ENCODE peak calls at places on chromosomes 5 and 9, in five cellular contexts. G, M, D, X and I are unnamed samples.

GRCh38 chr5:135012951-135013391 is 21.1 kb downstream of the PITX1 start:
- DNase-seq in G (no peak), M (no peak), D (no peak), X (no peak), I (no peak)

GRCh38 chr9:98575379-98576346 is 133.1 kb downstream of the GABBR2 start:
- DNase-seq in G (no peak), M (no peak), D (peak; percentile 86), X (no peak), I (peak; percentile 67)

GRCh38 chr5:26388946-26389345 is 649.4 kb downstream of the CDH9 start:
- DNase-seq in G (no peak), M (no peak), D (no peak), X (no peak), I (no peak)

GRCh38 chr5:42884326-42884725 is 72.6 kb upstream of the SELENOP start:
- DNase-seq in G (no peak), M (no peak), D (no peak), X (no peak), I (no peak)

GRCh38 chr9:133777111-133777791 is 39.1 kb upstream of the SARDH start:
- DNase-seq in G (no peak), M (no peak), D (no peak), X (peak; percentile 13), I (no peak)

GRCh38 chr5:87076931-87077330 is 190.8 kb upstream of the RASA1 start:
- DNase-seq in G (no peak), M (no peak), D (no peak), X (no peak), I (no peak)

GRCh38 chr9:94144394-94144793 is 60.1 kb downstream of the PTPDC1 start:
- DNase-seq in G (no peak), M (no peak), D (no peak), X (no peak), I (no peak)

GRCh38 chr9:2469681-2470141 is 151.9 kb upstream of the VLDLR start:
- DNase-seq in G (no peak), M (peak; percentile 28), D (peak; percentile 7), X (peak; percentile 46), I (no peak)

GRCh38 chr9:96217756-96218693 is 84.0 kb downstream of the HSD17B3 start:
- DNase-seq in G (peak; percentile 20), M (peak; percentile 48), D (no peak), X (peak; percentile 77), I (peak; percentile 99)

GRCh38 chr9:133130721-133131244 is 9.7 kb upstream of the RALGDS start:
- DNase-seq in G (no peak), M (no peak), D (no peak), X (no peak), I (no peak)

GRCh38 chr9:132546148-132547051 is 36.0 kb upstream of the BARHL1 start:
- DNase-seq in G (no peak), M (no peak), D (no peak), X (no peak), I (no peak)

GRCh38 chr9:123597073-123597472 is 241.1 kb downstream of the CRB2 start:
- DNase-seq in G (no peak), M (no peak), D (no peak), X (no peak), I (no peak)

GRCh38 chr9:33230756-33231691 is 8.9 kb upstream of the SPINK4 start:
- DNase-seq in G (no peak), M (no peak), D (no peak), X (no peak), I (no peak)

GRCh38 chr5:15601274-15601673 is 101.3 kb downstream of the FBXL7 start:
- DNase-seq in G (no peak), M (no peak), D (no peak), X (no peak), I (no peak)

GRCh38 chr5:167207081-167207480 is 1084.4 kb upstream of the WWC1 start:
- DNase-seq in G (no peak), M (no peak), D (no peak), X (no peak), I (no peak)

GRCh38 chr5:133932441-133933168 is 35.8 kb downstream of the C5orf15 start:
- DNase-seq in G (no peak), M (no peak), D (no peak), X (no peak), I (no peak)

GRCh38 chr9:120904061-120904998 is 22.3 kb downstream of the TRAF1 start:
- DNase-seq in G (no peak), M (no peak), D (no peak), X (no peak), I (no peak)

GRCh38 chr5:194102-194501 is 2.8 kb downstream of the LRRC14B start:
- DNase-seq in G (peak; percentile 90), M (no peak), D (no peak), X (no peak), I (no peak)

GRCh38 chr9:135565636-135566035 is 4.1 kb downstream of the PAEP start:
- DNase-seq in G (no peak), M (no peak), D (no peak), X (no peak), I (no peak)

GRCh38 chr9:132190966-132191365 is 29.1 kb downstream of the NTNG2 start:
- DNase-seq in G (no peak), M (no peak), D (no peak), X (no peak), I (no peak)

GRCh38 chr9:134299883-134300282 is 26.4 kb upstream of the RXRA start:
- DNase-seq in G (no peak), M (no peak), D (no peak), X (peak; percentile 8), I (no peak)

GRCh38 chr5:73370620-73371583 is 77.7 kb downstream of the FOXD1 start:
- DNase-seq in G (no peak), M (no peak), D (no peak), X (no peak), I (peak; percentile 70)

GRCh38 chr5:33260098-33260497 is 180.7 kb upstream of the TARS1 start:
- DNase-seq in G (no peak), M (no peak), D (no peak), X (no peak), I (no peak)

GRCh38 chr9:35489313-35490154 is at the start of gene RUSC2:
- DNase-seq in G (peak; percentile 72), M (peak; percentile 85), D (no peak), X (peak; percentile 88), I (no peak)

GRCh38 chr5:126098330-126099017 is 324.7 kb upstream of the GRAMD2B start:
- DNase-seq in G (no peak), M (no peak), D (no peak), X (no peak), I (no peak)

GRCh38 chr5:27571681-27572080 is 533.3 kb upstream of the CDH9 start:
- DNase-seq in G (no peak), M (no peak), D (no peak), X (no peak), I (no peak)

GRCh38 chr5:65926276-65926761 is at the start of gene ERBIN:
- DNase-seq in G (peak; percentile 78), M (peak; percentile 84), D (no peak), X (peak; percentile 91), I (peak; percentile 51)

GRCh38 chr5:65928341-65928752 is 2.0 kb downstream of the ERBIN start:
- DNase-seq in G (no peak), M (no peak), D (no peak), X (no peak), I (no peak)

GRCh38 chr5:65926893-65927292 is 518 bp downstream of the ERBIN start:
- DNase-seq in G (no peak), M (no peak), D (no peak), X (no peak), I (no peak)

GRCh38 chr5:65928860-65929259 is 2.5 kb downstream of the ERBIN start:
- DNase-seq in G (no peak), M (no peak), D (no peak), X (no peak), I (no peak)

GRCh38 chr5:65927497-65928340 is 1.3 kb downstream of the ERBIN start:
- DNase-seq in G (peak; percentile 8), M (no peak), D (no peak), X (no peak), I (peak; percentile 42)
- TF ChIP-seq POLR2A in G (no peak), M (no peak), D (no peak), X (peak; percentile 13), I (no peak)

GRCh38 chr5:132799392-132799791 is 13.7 kb upstream of the SOWAHA start:
- DNase-seq in G (no peak), M (no peak), D (no peak), X (no peak), I (no peak)

GRCh38 chr5:132800545-132800944 is 12.6 kb upstream of the SOWAHA start:
- DNase-seq in G (no peak), M (no peak), D (no peak), X (no peak), I (no peak)

GRCh38 chr5:132802044-132802684 is 10.9 kb upstream of the SOWAHA start:
- DNase-seq in G (no peak), M (no peak), D (no peak), X (no peak), I (no peak)

GRCh38 chr5:132797651-132798050 is 15.5 kb upstream of the SOWAHA start:
- DNase-seq in G (no peak), M (no peak), D (no peak), X (no peak), I (no peak)
- TF ChIP-seq POLR2A in G (no peak), M (no peak), D (no peak), X (no peak), I (no peak)

GRCh38 chr9:125137200-125137599 is 6.1 kb downstream of the SCAI start:
- DNase-seq in G (no peak), M (no peak), D (no peak), X (no peak), I (no peak)
- TF ChIP-seq POLR2A in G (no peak), M (no peak), D (no peak), X (no peak), I (no peak)

DNA sequence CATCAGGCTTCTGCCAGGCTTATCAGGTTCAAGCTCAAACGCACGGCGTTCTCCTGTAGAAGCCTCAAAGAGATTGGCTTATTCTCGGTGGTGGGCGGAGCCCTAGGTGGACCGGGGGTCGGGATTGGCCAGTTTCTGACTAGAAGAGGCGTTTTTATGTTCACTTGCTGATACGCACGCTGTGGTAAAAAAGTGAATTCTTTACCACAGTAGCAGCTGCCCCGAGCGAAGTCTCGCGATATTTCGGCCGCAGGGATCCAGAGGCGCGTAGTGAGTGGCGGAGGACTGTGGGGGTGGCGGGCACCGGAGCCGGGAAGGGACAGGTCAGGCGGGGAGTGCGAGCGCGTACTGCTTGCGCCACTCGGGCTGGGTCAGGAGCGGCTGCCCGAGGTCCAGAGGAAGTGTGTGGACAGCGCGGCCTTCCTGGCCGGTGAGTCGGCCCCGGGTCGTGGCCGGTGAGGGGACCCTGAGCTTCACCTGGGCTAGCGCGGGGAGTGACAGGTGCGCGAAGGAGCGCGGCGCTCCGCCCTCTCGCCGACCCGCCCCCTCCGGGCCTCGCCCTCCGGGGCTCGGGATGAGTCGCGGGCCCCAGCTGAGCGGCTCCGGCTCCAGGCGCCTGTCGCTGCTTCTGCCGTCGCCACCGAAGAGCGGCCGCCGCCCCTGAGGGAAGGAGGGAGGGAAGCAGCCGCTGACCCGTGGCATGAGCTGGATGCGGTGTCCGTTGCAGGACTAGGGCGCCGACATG is at the start of gene DMXL1:
- DNase-seq in G (peak; percentile 99), M (peak; percentile 99), D (peak; percentile 99), X (peak; percentile 100), I (peak; percentile 76)
- TF ChIP-seq POLR2A in G (peak; percentile 83), M (peak; percentile 82), D (peak; percentile 91), X (peak; percentile 87), I (peak; percentile 48)